ENCODE peak calls at places on chromosomes 6 and 20, in ten cellular contexts. One of them, this sample, is unnamed. For H3K4me1 and H3K9me3, the result is how much of the 10 kb centered on the place peaks cover.

GRCh38 chr6:30542915-30543314 is 13.4 kb downstream of the GNL1 start:
- DNase-seq in mammary epithelial cell: no peak
- DNase-seq in adrenal gland: no peak
- DNase-seq in colonic mucosa: no peak
- DNase-seq in body of pancreas: no peak
- DNase-seq in stomach: no peak
- DNase-seq in endodermal cell: peak
- DNase-seq in upper lobe of right lung: no peak
- DNase-seq in prostate gland: no peak
- DNase-seq in mucosa of descending colon: no peak
- DNase-seq in this sample: no peak

GRCh38 chr20:5513975-5514516 is 197.3 kb upstream of the PROKR2 start:
- DNase-seq in upper lobe of right lung: no peak
- DNase-seq in stomach: no peak
- DNase-seq in mammary epithelial cell: peak
- DNase-seq in mucosa of descending colon: peak
- DNase-seq in endodermal cell: no peak
- DNase-seq in adrenal gland: peak
- DNase-seq in body of pancreas: no peak
- DNase-seq in colonic mucosa: peak
- DNase-seq in prostate gland: no peak
- DNase-seq in this sample: no peak

GRCh38 chr6:3193102-3193837 is 34.2 kb downstream of the TUBB2B start:
- DNase-seq in endodermal cell: peak
- DNase-seq in prostate gland: no peak
- DNase-seq in colonic mucosa: no peak
- DNase-seq in body of pancreas: no peak
- DNase-seq in adrenal gland: no peak
- DNase-seq in upper lobe of right lung: no peak
- DNase-seq in mucosa of descending colon: no peak
- DNase-seq in mammary epithelial cell: no peak
- DNase-seq in stomach: no peak
- DNase-seq in this sample: no peak

GRCh38 chr6:90078513-90079289 is 184.4 kb downstream of the GJA10 start:
- DNase-seq in stomach: no peak
- DNase-seq in mammary epithelial cell: no peak
- DNase-seq in adrenal gland: no peak
- DNase-seq in endodermal cell: no peak
- DNase-seq in prostate gland: no peak
- DNase-seq in upper lobe of right lung: no peak
- DNase-seq in body of pancreas: no peak
- DNase-seq in mucosa of descending colon: no peak
- DNase-seq in colonic mucosa: no peak
- DNase-seq in this sample: no peak

GRCh38 chr20:45118028-45118427 is 3.1 kb upstream of the WFDC5 start:
- DNase-seq in mammary epithelial cell: no peak
- DNase-seq in mucosa of descending colon: no peak
- DNase-seq in body of pancreas: no peak
- DNase-seq in upper lobe of right lung: no peak
- DNase-seq in stomach: no peak
- DNase-seq in adrenal gland: no peak
- DNase-seq in endodermal cell: no peak
- DNase-seq in colonic mucosa: no peak
- DNase-seq in prostate gland: no peak
- DNase-seq in this sample: no peak

GRCh38 chr20:51661609-51662178 is 106.5 kb downstream of the ATP9A start:
- DNase-seq in body of pancreas: no peak
- DNase-seq in prostate gland: no peak
- DNase-seq in endodermal cell: no peak
- DNase-seq in colonic mucosa: no peak
- DNase-seq in mucosa of descending colon: no peak
- DNase-seq in mammary epithelial cell: peak
- DNase-seq in stomach: no peak
- DNase-seq in adrenal gland: no peak
- DNase-seq in upper lobe of right lung: no peak
- DNase-seq in this sample: no peak

GRCh38 chr6:44699851-44700250 is 312.3 kb downstream of the CDC5L start:
- DNase-seq in colonic mucosa: no peak
- DNase-seq in upper lobe of right lung: no peak
- DNase-seq in endodermal cell: no peak
- DNase-seq in prostate gland: no peak
- DNase-seq in stomach: no peak
- DNase-seq in mucosa of descending colon: no peak
- DNase-seq in body of pancreas: no peak
- DNase-seq in mammary epithelial cell: peak
- DNase-seq in adrenal gland: no peak
- DNase-seq in this sample: no peak

GRCh38 chr6:28977351-28978136 is 27.6 kb downstream of the ZNF311 start:
- DNase-seq in prostate gland: no peak
- DNase-seq in body of pancreas: no peak
- DNase-seq in upper lobe of right lung: no peak
- DNase-seq in colonic mucosa: no peak
- DNase-seq in stomach: no peak
- DNase-seq in endodermal cell: peak
- DNase-seq in mammary epithelial cell: peak
- DNase-seq in adrenal gland: no peak
- DNase-seq in mucosa of descending colon: no peak
- DNase-seq in this sample: no peak

GRCh38 chr6:111522393-111523020 is 39.5 kb upstream of the REV3L start:
- DNase-seq in endodermal cell: no peak
- DNase-seq in adrenal gland: no peak
- DNase-seq in mammary epithelial cell: no peak
- DNase-seq in upper lobe of right lung: no peak
- DNase-seq in mucosa of descending colon: no peak
- DNase-seq in colonic mucosa: no peak
- DNase-seq in body of pancreas: no peak
- DNase-seq in prostate gland: no peak
- DNase-seq in stomach: no peak
- DNase-seq in this sample: no peak

DNA sequence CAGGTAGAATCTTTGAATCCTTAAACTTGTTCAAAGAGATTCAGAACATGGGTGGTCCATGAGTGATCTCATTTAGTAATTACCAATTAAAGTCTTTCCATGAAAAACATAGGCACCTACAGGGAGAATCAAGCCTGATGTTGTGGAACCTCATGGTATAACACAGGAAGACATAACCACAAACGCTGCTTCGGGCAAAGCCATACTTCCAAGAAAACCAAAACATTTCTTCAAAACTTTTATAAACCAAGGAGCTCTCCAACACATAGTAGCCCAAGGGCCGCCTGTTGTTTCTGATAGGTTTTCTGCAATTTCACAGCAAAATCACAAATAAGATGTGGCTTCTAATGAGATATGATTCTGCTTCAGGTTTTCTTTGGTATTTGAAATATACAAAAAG is 2.5 kb downstream of the CHD6 start:
- DNase-seq in upper lobe of right lung: no peak
- DNase-seq in colonic mucosa: no peak
- DNase-seq in mucosa of descending colon: no peak
- DNase-seq in mammary epithelial cell: no peak
- DNase-seq in prostate gland: no peak
- DNase-seq in adrenal gland: no peak
- DNase-seq in stomach: no peak
- DNase-seq in endodermal cell: no peak
- DNase-seq in body of pancreas: no peak
- DNase-seq in this sample: no peak
- H3K4me1 ChIP-seq in upper lobe of right lung: under half
- H3K4me1 ChIP-seq in colonic mucosa: under half
- H3K4me1 ChIP-seq in mucosa of descending colon: under half
- H3K4me1 ChIP-seq in mammary epithelial cell: under half
- H3K4me1 ChIP-seq in prostate gland: under half
- H3K4me1 ChIP-seq in adrenal gland: half or more
- H3K4me1 ChIP-seq in stomach: under half
- H3K4me1 ChIP-seq in endodermal cell: under half
- H3K4me1 ChIP-seq in body of pancreas: under half
- H3K4me1 ChIP-seq in this sample: under half

DNA sequence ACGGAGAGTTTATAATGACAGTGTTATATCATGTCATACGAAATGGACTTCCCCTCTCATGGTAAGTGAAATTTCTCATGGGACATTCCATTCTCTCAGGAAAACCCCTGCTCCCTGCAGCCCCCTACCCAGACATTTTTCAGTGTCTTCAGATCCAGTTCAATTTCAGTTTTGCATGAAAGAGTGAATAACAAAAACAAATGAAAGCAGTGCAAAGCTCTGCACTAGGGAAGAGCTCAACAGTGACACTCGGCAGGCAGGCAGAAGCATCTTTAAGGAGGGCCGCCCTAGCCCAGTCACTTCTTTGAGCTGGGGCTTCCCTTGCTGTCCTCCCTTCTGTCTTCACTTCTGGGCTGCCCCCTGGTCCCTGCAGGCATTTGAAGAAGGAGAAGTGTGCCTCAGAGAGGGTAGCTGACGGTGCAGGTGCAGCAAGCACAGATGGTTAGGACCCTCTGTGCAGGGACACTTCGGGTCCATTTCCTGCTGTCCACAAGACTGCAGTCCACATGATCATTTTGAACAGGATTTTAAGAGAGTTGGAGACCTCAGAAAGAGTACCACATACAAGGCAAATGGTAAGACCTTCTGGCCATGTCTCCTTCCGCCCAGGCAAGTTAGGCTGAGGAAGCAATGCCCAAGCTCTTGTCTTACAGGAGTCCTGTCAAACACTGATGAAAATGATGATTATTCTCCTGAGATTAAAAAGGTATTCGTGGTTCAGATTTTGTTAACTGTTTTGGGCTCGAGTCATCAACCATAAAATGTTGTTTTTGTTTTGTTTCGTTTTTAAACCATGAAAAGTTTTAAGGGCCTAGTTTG is 5.4 kb upstream of the DUSP22 start:
- DNase-seq in mammary epithelial cell: no peak
- DNase-seq in prostate gland: no peak
- DNase-seq in endodermal cell: no peak
- DNase-seq in colonic mucosa: no peak
- DNase-seq in upper lobe of right lung: no peak
- DNase-seq in adrenal gland: no peak
- DNase-seq in mucosa of descending colon: no peak
- DNase-seq in body of pancreas: no peak
- DNase-seq in stomach: no peak
- DNase-seq in this sample: peak
- H3K9me3 ChIP-seq in mammary epithelial cell: under half
- H3K9me3 ChIP-seq in prostate gland: under half
- H3K9me3 ChIP-seq in endodermal cell: under half
- H3K9me3 ChIP-seq in colonic mucosa: under half
- H3K9me3 ChIP-seq in upper lobe of right lung: under half
- H3K9me3 ChIP-seq in adrenal gland: under half
- H3K9me3 ChIP-seq in mucosa of descending colon: under half
- H3K9me3 ChIP-seq in body of pancreas: under half
- H3K9me3 ChIP-seq in stomach: under half
- H3K9me3 ChIP-seq in this sample: under half

GRCh38 chr6:16335176-16335575 is 96.8 kb downstream of the GMPR start:
- DNase-seq in mammary epithelial cell: no peak
- DNase-seq in stomach: no peak
- DNase-seq in prostate gland: no peak
- DNase-seq in endodermal cell: no peak
- DNase-seq in body of pancreas: no peak
- DNase-seq in colonic mucosa: no peak
- DNase-seq in upper lobe of right lung: no peak
- DNase-seq in adrenal gland: no peak
- DNase-seq in mucosa of descending colon: no peak
- DNase-seq in this sample: no peak
- H3K4me1 ChIP-seq in mammary epithelial cell: half or more
- H3K4me1 ChIP-seq in stomach: under half
- H3K4me1 ChIP-seq in prostate gland: under half
- H3K4me1 ChIP-seq in endodermal cell: under half
- H3K4me1 ChIP-seq in body of pancreas: under half
- H3K4me1 ChIP-seq in colonic mucosa: under half
- H3K4me1 ChIP-seq in upper lobe of right lung: half or more
- H3K4me1 ChIP-seq in adrenal gland: half or more
- H3K4me1 ChIP-seq in mucosa of descending colon: under half
- H3K4me1 ChIP-seq in this sample: half or more

DNA sequence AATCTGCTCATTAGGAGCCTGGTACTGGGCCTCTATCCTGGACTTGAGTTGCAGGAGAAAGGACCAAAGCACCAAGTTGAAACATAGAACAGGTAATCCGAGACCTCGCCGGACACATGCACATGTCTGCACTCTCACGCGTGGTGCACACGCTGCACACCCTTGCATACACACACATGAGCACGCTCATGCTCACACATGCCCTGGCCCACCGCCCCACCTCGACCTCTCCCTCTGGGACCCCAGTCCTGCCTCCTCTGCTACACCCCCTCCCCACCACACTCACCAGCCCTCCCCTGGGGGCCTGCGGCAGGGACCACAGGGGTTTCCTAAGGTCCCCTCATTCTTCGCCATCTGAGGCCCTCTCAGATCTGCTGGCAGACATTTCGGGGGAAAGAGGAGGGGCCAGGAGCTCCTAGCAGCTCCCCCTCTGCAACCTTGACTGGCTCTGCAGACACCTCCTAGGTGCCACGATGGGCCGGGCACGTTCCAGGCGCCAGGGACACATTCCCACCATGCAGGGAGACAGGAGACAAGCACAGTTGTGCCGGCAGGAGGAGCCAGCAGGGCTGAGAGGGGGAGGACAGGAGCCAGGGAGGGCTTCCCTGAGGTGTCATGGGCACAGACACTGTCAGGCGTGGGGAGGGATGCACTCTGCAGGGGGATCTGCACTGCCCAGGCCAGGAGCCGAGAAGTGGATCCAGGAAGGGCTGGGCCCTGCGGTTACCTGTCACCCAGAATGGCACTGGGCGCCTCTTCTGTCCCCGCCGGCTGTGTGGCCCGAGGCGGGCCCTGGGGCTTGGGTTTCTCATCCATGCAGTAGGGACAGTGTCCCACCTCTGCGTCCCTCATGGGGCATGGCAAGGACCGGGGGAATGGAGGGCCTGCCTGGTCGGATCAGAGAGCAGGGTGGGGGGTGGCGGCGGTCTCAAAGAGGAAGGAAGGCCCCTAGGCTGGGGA is 25.6 kb upstream of the LSM14B start:
- DNase-seq in stomach: no peak
- DNase-seq in body of pancreas: no peak
- DNase-seq in prostate gland: no peak
- DNase-seq in endodermal cell: no peak
- DNase-seq in colonic mucosa: no peak
- DNase-seq in mammary epithelial cell: no peak
- DNase-seq in upper lobe of right lung: no peak
- DNase-seq in adrenal gland: no peak
- DNase-seq in mucosa of descending colon: no peak
- DNase-seq in this sample: no peak
- H3K9me3 ChIP-seq in stomach: under half
- H3K9me3 ChIP-seq in body of pancreas: under half
- H3K9me3 ChIP-seq in prostate gland: under half
- H3K9me3 ChIP-seq in endodermal cell: under half
- H3K9me3 ChIP-seq in colonic mucosa: under half
- H3K9me3 ChIP-seq in mammary epithelial cell: under half
- H3K9me3 ChIP-seq in upper lobe of right lung: under half
- H3K9me3 ChIP-seq in adrenal gland: under half
- H3K9me3 ChIP-seq in mucosa of descending colon: under half
- H3K9me3 ChIP-seq in this sample: under half

GRCh38 chr6:21840428-21840827 is 246.9 kb downstream of the SOX4 start:
- DNase-seq in upper lobe of right lung: no peak
- DNase-seq in prostate gland: no peak
- DNase-seq in endodermal cell: no peak
- DNase-seq in adrenal gland: no peak
- DNase-seq in colonic mucosa: no peak
- DNase-seq in mammary epithelial cell: peak
- DNase-seq in body of pancreas: no peak
- DNase-seq in stomach: no peak
- DNase-seq in mucosa of descending colon: no peak
- DNase-seq in this sample: no peak
- H3K4me1 ChIP-seq in upper lobe of right lung: under half
- H3K4me1 ChIP-seq in prostate gland: under half
- H3K4me1 ChIP-seq in endodermal cell: under half
- H3K4me1 ChIP-seq in adrenal gland: under half
- H3K4me1 ChIP-seq in colonic mucosa: under half
- H3K4me1 ChIP-seq in mammary epithelial cell: under half
- H3K4me1 ChIP-seq in body of pancreas: under half
- H3K4me1 ChIP-seq in stomach: under half
- H3K4me1 ChIP-seq in mucosa of descending colon: under half
- H3K4me1 ChIP-seq in this sample: under half

GRCh38 chr20:7025635-7026034 is 258.1 kb downstream of the BMP2 start:
- DNase-seq in upper lobe of right lung: no peak
- DNase-seq in colonic mucosa: no peak
- DNase-seq in adrenal gland: no peak
- DNase-seq in mammary epithelial cell: no peak
- DNase-seq in stomach: no peak
- DNase-seq in prostate gland: no peak
- DNase-seq in endodermal cell: no peak
- DNase-seq in mucosa of descending colon: no peak
- DNase-seq in body of pancreas: no peak
- DNase-seq in this sample: no peak
- H3K9me3 ChIP-seq in upper lobe of right lung: under half
- H3K9me3 ChIP-seq in colonic mucosa: under half
- H3K9me3 ChIP-seq in adrenal gland: under half
- H3K9me3 ChIP-seq in mammary epithelial cell: under half
- H3K9me3 ChIP-seq in stomach: under half
- H3K9me3 ChIP-seq in prostate gland: under half
- H3K9me3 ChIP-seq in endodermal cell: under half
- H3K9me3 ChIP-seq in mucosa of descending colon: under half
- H3K9me3 ChIP-seq in body of pancreas: under half
- H3K9me3 ChIP-seq in this sample: under half